ENCODE peak calls at places on chromosomes 11 and 22, in ten cellular contexts. One of them, this sample, is unnamed.
A peak's percentile ranks its signal among the peaks of the same experiment; 100 is the strongest.

GRCh38 chr11:59550842-59551650 is 39.7 kb downstream of the OR4D9 start:
- DNase-seq in OCI-LY7: peak; percentile 90
- DNase-seq in SK-N-SH: peak; percentile 44
- DNase-seq in CD8-positive, alpha-beta T cell: peak; percentile 65
- DNase-seq in tibial nerve: peak; percentile 74
- DNase-seq in heart left ventricle: peak; percentile 75
- DNase-seq in IMR-90: peak; percentile 92
- DNase-seq in Karpas-422: peak; percentile 96
- DNase-seq in esophagus muscularis mucosa: peak; percentile 94
- DNase-seq in cardiac muscle cell: peak; percentile 84
- DNase-seq in this sample: peak; percentile 85

GRCh38 chr11:1303973-1304372 is 5.5 kb downstream of the TOLLIP start:
- DNase-seq in OCI-LY7: no peak
- DNase-seq in SK-N-SH: peak; percentile 31
- DNase-seq in CD8-positive, alpha-beta T cell: no peak
- DNase-seq in tibial nerve: no peak
- DNase-seq in heart left ventricle: no peak
- DNase-seq in IMR-90: no peak
- DNase-seq in Karpas-422: no peak
- DNase-seq in esophagus muscularis mucosa: peak; percentile 77
- DNase-seq in cardiac muscle cell: no peak
- DNase-seq in this sample: no peak

GRCh38 chr11:125494601-125494986 is 1.5 kb downstream of the FEZ1 start:
- DNase-seq in OCI-LY7: no peak
- DNase-seq in SK-N-SH: no peak
- DNase-seq in CD8-positive, alpha-beta T cell: no peak
- DNase-seq in tibial nerve: no peak
- DNase-seq in heart left ventricle: no peak
- DNase-seq in IMR-90: peak; percentile 14
- DNase-seq in Karpas-422: no peak
- DNase-seq in esophagus muscularis mucosa: no peak
- DNase-seq in cardiac muscle cell: no peak
- DNase-seq in this sample: no peak

GRCh38 chr22:31611065-31611760 is 50.8 kb downstream of the PISD start:
- DNase-seq in OCI-LY7: no peak
- DNase-seq in SK-N-SH: peak; percentile 74
- DNase-seq in CD8-positive, alpha-beta T cell: no peak
- DNase-seq in tibial nerve: no peak
- DNase-seq in heart left ventricle: no peak
- DNase-seq in IMR-90: peak; percentile 50
- DNase-seq in Karpas-422: no peak
- DNase-seq in esophagus muscularis mucosa: no peak
- DNase-seq in cardiac muscle cell: no peak
- DNase-seq in this sample: no peak

GRCh38 chr22:46537221-46537945 is at the start of gene CELSR1:
- DNase-seq in OCI-LY7: no peak
- DNase-seq in SK-N-SH: peak; percentile 69
- DNase-seq in CD8-positive, alpha-beta T cell: no peak
- DNase-seq in tibial nerve: no peak
- DNase-seq in heart left ventricle: no peak
- DNase-seq in IMR-90: peak; percentile 11
- DNase-seq in Karpas-422: no peak
- DNase-seq in esophagus muscularis mucosa: no peak
- DNase-seq in cardiac muscle cell: peak; percentile 84
- DNase-seq in this sample: peak; percentile 68

GRCh38 chr11:98601181-98601773 is 419.5 kb upstream of the CNTN5 start:
- DNase-seq in OCI-LY7: no peak
- DNase-seq in SK-N-SH: no peak
- DNase-seq in CD8-positive, alpha-beta T cell: no peak
- DNase-seq in tibial nerve: no peak
- DNase-seq in heart left ventricle: no peak
- DNase-seq in IMR-90: no peak
- DNase-seq in Karpas-422: no peak
- DNase-seq in esophagus muscularis mucosa: no peak
- DNase-seq in cardiac muscle cell: no peak
- DNase-seq in this sample: no peak

GRCh38 chr22:39592104-39593060 is 21.8 kb downstream of the CACNA1I start:
- DNase-seq in OCI-LY7: no peak
- DNase-seq in SK-N-SH: peak; percentile 49
- DNase-seq in CD8-positive, alpha-beta T cell: no peak
- DNase-seq in tibial nerve: no peak
- DNase-seq in heart left ventricle: no peak
- DNase-seq in IMR-90: peak; percentile 80
- DNase-seq in Karpas-422: no peak
- DNase-seq in esophagus muscularis mucosa: no peak
- DNase-seq in cardiac muscle cell: no peak
- DNase-seq in this sample: no peak

GRCh38 chr11:78050964-78051831 is 12.5 kb upstream of the THRSP start:
- DNase-seq in OCI-LY7: no peak
- DNase-seq in SK-N-SH: no peak
- DNase-seq in CD8-positive, alpha-beta T cell: no peak
- DNase-seq in tibial nerve: no peak
- DNase-seq in heart left ventricle: no peak
- DNase-seq in IMR-90: peak; percentile 80
- DNase-seq in Karpas-422: no peak
- DNase-seq in esophagus muscularis mucosa: no peak
- DNase-seq in cardiac muscle cell: no peak
- DNase-seq in this sample: peak; percentile 63

GRCh38 chr22:39361495-39361894 is 11.7 kb downstream of the SYNGR1 start:
- DNase-seq in OCI-LY7: no peak
- DNase-seq in SK-N-SH: no peak
- DNase-seq in CD8-positive, alpha-beta T cell: no peak
- DNase-seq in tibial nerve: no peak
- DNase-seq in heart left ventricle: no peak
- DNase-seq in IMR-90: no peak
- DNase-seq in Karpas-422: no peak
- DNase-seq in esophagus muscularis mucosa: no peak
- DNase-seq in cardiac muscle cell: no peak
- DNase-seq in this sample: no peak

GRCh38 chr11:102516179-102516578 is 14.4 kb downstream of the MMP7 start:
- DNase-seq in OCI-LY7: no peak
- DNase-seq in SK-N-SH: no peak
- DNase-seq in CD8-positive, alpha-beta T cell: no peak
- DNase-seq in tibial nerve: no peak
- DNase-seq in heart left ventricle: no peak
- DNase-seq in IMR-90: no peak
- DNase-seq in Karpas-422: no peak
- DNase-seq in esophagus muscularis mucosa: no peak
- DNase-seq in cardiac muscle cell: no peak
- DNase-seq in this sample: no peak

GRCh38 chr11:116692318-116693106 is 80.3 kb downstream of the BUD13 start:
- DNase-seq in OCI-LY7: no peak
- DNase-seq in SK-N-SH: peak; percentile 14
- DNase-seq in CD8-positive, alpha-beta T cell: no peak
- DNase-seq in tibial nerve: no peak
- DNase-seq in heart left ventricle: no peak
- DNase-seq in IMR-90: no peak
- DNase-seq in Karpas-422: no peak
- DNase-seq in esophagus muscularis mucosa: no peak
- DNase-seq in cardiac muscle cell: no peak
- DNase-seq in this sample: peak; percentile 42

GRCh38 chr11:119810478-119811232 is 81.7 kb upstream of the NECTIN1 start:
- DNase-seq in OCI-LY7: no peak
- DNase-seq in SK-N-SH: no peak
- DNase-seq in CD8-positive, alpha-beta T cell: no peak
- DNase-seq in tibial nerve: no peak
- DNase-seq in heart left ventricle: no peak
- DNase-seq in IMR-90: no peak
- DNase-seq in Karpas-422: peak; percentile 48
- DNase-seq in esophagus muscularis mucosa: no peak
- DNase-seq in cardiac muscle cell: no peak
- DNase-seq in this sample: no peak

DNA sequence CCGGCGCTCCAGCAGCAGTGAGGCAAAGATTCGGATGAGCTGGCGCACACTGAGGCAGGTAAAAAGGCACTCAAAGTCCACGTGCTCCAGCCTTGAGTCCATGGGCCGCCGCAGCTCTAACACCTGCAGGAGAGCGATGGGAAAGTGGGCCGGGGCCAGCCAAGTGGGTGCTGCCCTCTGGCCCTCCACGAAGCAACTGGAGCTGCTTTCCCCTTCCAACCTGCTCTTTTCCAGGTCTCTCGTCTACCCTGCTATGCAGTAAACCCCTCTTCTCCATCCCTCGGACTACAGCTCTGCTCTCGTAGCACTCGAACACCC is 20.0 kb downstream of the RPL27A start:
- DNase-seq in OCI-LY7: no peak
- DNase-seq in SK-N-SH: no peak
- DNase-seq in CD8-positive, alpha-beta T cell: no peak
- DNase-seq in tibial nerve: no peak
- DNase-seq in heart left ventricle: no peak
- DNase-seq in IMR-90: no peak
- DNase-seq in Karpas-422: no peak
- DNase-seq in esophagus muscularis mucosa: no peak
- DNase-seq in cardiac muscle cell: no peak
- DNase-seq in this sample: no peak
- H3K36me3 ChIP-seq in OCI-LY7: peaks cover 2% of the 10 kb centered on the region
- H3K36me3 ChIP-seq in SK-N-SH: peaks cover 30% of the 10 kb centered on the region
- H3K36me3 ChIP-seq in CD8-positive, alpha-beta T cell: no peaks in the 10 kb centered on the region
- H3K36me3 ChIP-seq in tibial nerve: peaks cover 4% of the 10 kb centered on the region
- H3K36me3 ChIP-seq in heart left ventricle: no peaks in the 10 kb centered on the region
- H3K36me3 ChIP-seq in IMR-90: peaks cover 85% of the 10 kb centered on the region
- H3K36me3 ChIP-seq in Karpas-422: no peaks in the 10 kb centered on the region
- H3K36me3 ChIP-seq in esophagus muscularis mucosa: peaks cover 82% of the 10 kb centered on the region
- H3K36me3 ChIP-seq in cardiac muscle cell: peaks cover 5% of the 10 kb centered on the region
- H3K36me3 ChIP-seq in this sample: no peaks in the 10 kb centered on the region

GRCh38 chr22:49663311-49663711 is 164.4 kb downstream of the BRD1 start:
- DNase-seq in OCI-LY7: no peak
- DNase-seq in SK-N-SH: no peak
- DNase-seq in CD8-positive, alpha-beta T cell: no peak
- DNase-seq in tibial nerve: no peak
- DNase-seq in heart left ventricle: no peak
- DNase-seq in IMR-90: no peak
- DNase-seq in Karpas-422: no peak
- DNase-seq in esophagus muscularis mucosa: no peak
- DNase-seq in cardiac muscle cell: no peak
- DNase-seq in this sample: no peak
- H3K9me3 ChIP-seq in OCI-LY7: no peaks in the 10 kb centered on the region
- H3K9me3 ChIP-seq in SK-N-SH: no peaks in the 10 kb centered on the region
- H3K9me3 ChIP-seq in CD8-positive, alpha-beta T cell: no peaks in the 10 kb centered on the region
- H3K9me3 ChIP-seq in tibial nerve: no peaks in the 10 kb centered on the region
- H3K9me3 ChIP-seq in heart left ventricle: no peaks in the 10 kb centered on the region
- H3K9me3 ChIP-seq in IMR-90: peaks cover 27% of the 10 kb centered on the region
- H3K9me3 ChIP-seq in Karpas-422: no peaks in the 10 kb centered on the region
- H3K9me3 ChIP-seq in esophagus muscularis mucosa: no peaks in the 10 kb centered on the region
- H3K9me3 ChIP-seq in cardiac muscle cell: no peaks in the 10 kb centered on the region
- H3K9me3 ChIP-seq in this sample: no peaks in the 10 kb centered on the region

GRCh38 chr11:112235750-112236390 is 9.6 kb downstream of the PTS start:
- DNase-seq in OCI-LY7: no peak
- DNase-seq in SK-N-SH: no peak
- DNase-seq in CD8-positive, alpha-beta T cell: no peak
- DNase-seq in tibial nerve: no peak
- DNase-seq in heart left ventricle: no peak
- DNase-seq in IMR-90: no peak
- DNase-seq in Karpas-422: no peak
- DNase-seq in esophagus muscularis mucosa: no peak
- DNase-seq in cardiac muscle cell: no peak
- DNase-seq in this sample: no peak
- H3K36me3 ChIP-seq in OCI-LY7: peaks cover 48% of the 10 kb centered on the region
- H3K36me3 ChIP-seq in SK-N-SH: peaks cover 55% of the 10 kb centered on the region
- H3K36me3 ChIP-seq in CD8-positive, alpha-beta T cell: peaks cover 17% of the 10 kb centered on the region
- H3K36me3 ChIP-seq in tibial nerve: peaks cover 8% of the 10 kb centered on the region
- H3K36me3 ChIP-seq in heart left ventricle: peaks cover 16% of the 10 kb centered on the region
- H3K36me3 ChIP-seq in IMR-90: peaks cover 28% of the 10 kb centered on the region
- H3K36me3 ChIP-seq in Karpas-422: no peaks in the 10 kb centered on the region
- H3K36me3 ChIP-seq in esophagus muscularis mucosa: peaks cover 55% of the 10 kb centered on the region
- H3K36me3 ChIP-seq in cardiac muscle cell: peaks cover 45% of the 10 kb centered on the region
- H3K36me3 ChIP-seq in this sample: peaks cover 3% of the 10 kb centered on the region

GRCh38 chr22:49394116-49394785 is 433.4 kb downstream of the BRD1 start:
- DNase-seq in OCI-LY7: peak; percentile 24
- DNase-seq in SK-N-SH: no peak
- DNase-seq in CD8-positive, alpha-beta T cell: no peak
- DNase-seq in tibial nerve: no peak
- DNase-seq in heart left ventricle: no peak
- DNase-seq in IMR-90: no peak
- DNase-seq in Karpas-422: no peak
- DNase-seq in esophagus muscularis mucosa: no peak
- DNase-seq in cardiac muscle cell: no peak
- DNase-seq in this sample: no peak
- H3K9me3 ChIP-seq in OCI-LY7: peaks cover 11% of the 10 kb centered on the region
- H3K9me3 ChIP-seq in SK-N-SH: peaks cover 5% of the 10 kb centered on the region
- H3K9me3 ChIP-seq in CD8-positive, alpha-beta T cell: no peaks in the 10 kb centered on the region
- H3K9me3 ChIP-seq in tibial nerve: peaks cover 31% of the 10 kb centered on the region
- H3K9me3 ChIP-seq in heart left ventricle: no peaks in the 10 kb centered on the region
- H3K9me3 ChIP-seq in IMR-90: peaks cover 59% of the 10 kb centered on the region
- H3K9me3 ChIP-seq in Karpas-422: no peaks in the 10 kb centered on the region
- H3K9me3 ChIP-seq in esophagus muscularis mucosa: peaks cover 4% of the 10 kb centered on the region
- H3K9me3 ChIP-seq in cardiac muscle cell: no peaks in the 10 kb centered on the region
- H3K9me3 ChIP-seq in this sample: no peaks in the 10 kb centered on the region

GRCh38 chr11:68773521-68774187 is 22.3 kb upstream of the TESMIN start:
- DNase-seq in OCI-LY7: no peak
- DNase-seq in SK-N-SH: no peak
- DNase-seq in CD8-positive, alpha-beta T cell: no peak
- DNase-seq in tibial nerve: no peak
- DNase-seq in heart left ventricle: no peak
- DNase-seq in IMR-90: peak; percentile 85
- DNase-seq in Karpas-422: no peak
- DNase-seq in esophagus muscularis mucosa: no peak
- DNase-seq in cardiac muscle cell: no peak
- DNase-seq in this sample: no peak
- H3K36me3 ChIP-seq in OCI-LY7: peaks cover 7% of the 10 kb centered on the region
- H3K36me3 ChIP-seq in SK-N-SH: peaks cover 63% of the 10 kb centered on the region
- H3K36me3 ChIP-seq in CD8-positive, alpha-beta T cell: peaks cover 52% of the 10 kb centered on the region
- H3K36me3 ChIP-seq in tibial nerve: peaks cover 29% of the 10 kb centered on the region
- H3K36me3 ChIP-seq in heart left ventricle: peaks cover 33% of the 10 kb centered on the region
- H3K36me3 ChIP-seq in IMR-90: peaks cover 68% of the 10 kb centered on the region
- H3K36me3 ChIP-seq in Karpas-422: no peaks in the 10 kb centered on the region
- H3K36me3 ChIP-seq in esophagus muscularis mucosa: peaks cover 99% of the 10 kb centered on the region
- H3K36me3 ChIP-seq in cardiac muscle cell: no peaks in the 10 kb centered on the region
- H3K36me3 ChIP-seq in this sample: no peaks in the 10 kb centered on the region

GRCh38 chr22:19753996-19754700 is 6.4 kb upstream of the TBX1 start:
- DNase-seq in OCI-LY7: no peak
- DNase-seq in SK-N-SH: no peak
- DNase-seq in CD8-positive, alpha-beta T cell: no peak
- DNase-seq in tibial nerve: no peak
- DNase-seq in heart left ventricle: no peak
- DNase-seq in IMR-90: no peak
- DNase-seq in Karpas-422: no peak
- DNase-seq in esophagus muscularis mucosa: no peak
- DNase-seq in cardiac muscle cell: no peak
- DNase-seq in this sample: no peak
- H3K9me3 ChIP-seq in OCI-LY7: no peaks in the 10 kb centered on the region
- H3K9me3 ChIP-seq in SK-N-SH: no peaks in the 10 kb centered on the region
- H3K9me3 ChIP-seq in CD8-positive, alpha-beta T cell: no peaks in the 10 kb centered on the region
- H3K9me3 ChIP-seq in tibial nerve: no peaks in the 10 kb centered on the region
- H3K9me3 ChIP-seq in heart left ventricle: no peaks in the 10 kb centered on the region
- H3K9me3 ChIP-seq in IMR-90: no peaks in the 10 kb centered on the region
- H3K9me3 ChIP-seq in Karpas-422: no peaks in the 10 kb centered on the region
- H3K9me3 ChIP-seq in esophagus muscularis mucosa: no peaks in the 10 kb centered on the region
- H3K9me3 ChIP-seq in cardiac muscle cell: no peaks in the 10 kb centered on the region
- H3K9me3 ChIP-seq in this sample: no peaks in the 10 kb centered on the region

DNA sequence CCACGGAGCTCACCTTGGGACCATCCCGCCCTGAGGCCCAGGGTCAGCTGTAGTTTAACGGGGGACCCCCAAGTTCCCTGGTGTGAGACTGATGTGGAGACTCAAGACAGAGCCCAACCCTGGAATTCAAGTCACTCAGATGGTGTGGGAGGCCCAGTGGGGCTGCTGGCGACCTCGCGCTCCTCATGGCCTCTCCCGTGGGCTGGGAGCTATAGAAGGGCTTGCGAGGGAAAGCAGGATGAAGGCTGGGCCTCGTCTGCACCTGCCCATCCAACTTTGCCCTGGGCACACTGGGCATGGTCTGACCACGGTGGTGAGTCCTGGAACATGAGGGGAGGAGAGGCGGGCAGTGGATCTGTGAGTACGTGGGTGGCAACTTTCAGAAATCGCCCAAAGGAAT is 13.6 kb upstream of the TTLL12 start:
- DNase-seq in OCI-LY7: no peak
- DNase-seq in SK-N-SH: no peak
- DNase-seq in CD8-positive, alpha-beta T cell: no peak
- DNase-seq in tibial nerve: no peak
- DNase-seq in heart left ventricle: no peak
- DNase-seq in IMR-90: no peak
- DNase-seq in Karpas-422: no peak
- DNase-seq in esophagus muscularis mucosa: no peak
- DNase-seq in cardiac muscle cell: no peak
- DNase-seq in this sample: no peak
- H3K36me3 ChIP-seq in OCI-LY7: no peaks in the 10 kb centered on the region
- H3K36me3 ChIP-seq in SK-N-SH: no peaks in the 10 kb centered on the region
- H3K36me3 ChIP-seq in CD8-positive, alpha-beta T cell: no peaks in the 10 kb centered on the region
- H3K36me3 ChIP-seq in tibial nerve: no peaks in the 10 kb centered on the region
- H3K36me3 ChIP-seq in heart left ventricle: no peaks in the 10 kb centered on the region
- H3K36me3 ChIP-seq in IMR-90: no peaks in the 10 kb centered on the region
- H3K36me3 ChIP-seq in Karpas-422: no peaks in the 10 kb centered on the region
- H3K36me3 ChIP-seq in esophagus muscularis mucosa: peaks cover 16% of the 10 kb centered on the region
- H3K36me3 ChIP-seq in cardiac muscle cell: no peaks in the 10 kb centered on the region
- H3K36me3 ChIP-seq in this sample: no peaks in the 10 kb centered on the region